ENCODE peak calls at places on chromosome 14, in five cellular contexts. L is esophagus muscularis mucosa, E is breast epithelium, K is transverse colon, H is sigmoid colon. G is an unnamed sample. For H3K4me1, the result is how much of the 10 kb centered on the place peaks cover.

GRCh38 chr14:105119410-105120025 is 49.1 kb downstream of the JAG2 start:
- DNase-seq in E (peak), H (no peak), L (no peak), K (no peak), G (peak)

GRCh38 chr14:66624319-66624937 is 116.5 kb downstream of the GPHN start:
- DNase-seq in H (peak), K (peak), L (no peak), E (no peak), G (no peak)

GRCh38 chr14:36238666-36239363 is 62.3 kb upstream of the PTCSC3 start:
- DNase-seq in L (no peak), E (no peak), H (no peak), K (no peak), G (no peak)

GRCh38 chr14:96086574-96087077 is 47.5 kb downstream of the C14orf132 start:
- DNase-seq in L (no peak), K (no peak), H (peak), E (peak), G (no peak)

GRCh38 chr14:66395300-66395699 is 90.9 kb upstream of the CCDC196 start:
- DNase-seq in E (no peak), K (no peak), H (no peak), L (no peak), G (no peak)

GRCh38 chr14:36605506-36605857 is 23.1 kb upstream of the NKX2-8 start:
- DNase-seq in K (no peak), H (no peak), L (no peak), E (no peak), G (no peak)

GRCh38 chr14:70971588-70971987 is 64.3 kb downstream of the PCNX1 start:
- DNase-seq in K (no peak), L (no peak), H (no peak), E (no peak), G (no peak)

GRCh38 chr14:56708704-56709103 is 101.6 kb downstream of the OTX2 start:
- DNase-seq in K (no peak), L (no peak), E (no peak), H (no peak), G (no peak)

GRCh38 chr14:81831128-81831815 is 297.6 kb upstream of the SEL1L start:
- DNase-seq in H (peak), E (no peak), K (no peak), L (peak), G (no peak)

GRCh38 chr14:98172243-98172778 is 1099.7 kb downstream of the BCL11B start:
- DNase-seq in L (no peak), E (no peak), H (no peak), K (no peak), G (no peak)

GRCh38 chr14:100692859-100693558 is 33.7 kb upstream of the DLK1 start:
- DNase-seq in L (no peak), H (no peak), K (no peak), E (no peak), G (no peak)

GRCh38 chr14:75204106-75204505 is 27.7 kb upstream of the TMED10 start:
- DNase-seq in L (no peak), E (no peak), K (peak), H (no peak), G (no peak)

GRCh38 chr14:42814817-42815216 is 1208.1 kb downstream of the LRFN5 start:
- DNase-seq in K (no peak), L (no peak), H (no peak), E (no peak), G (no peak)

GRCh38 chr14:94600148-94600545 is 12.0 kb upstream of the SERPINA3 start:
- DNase-seq in L (no peak), E (no peak), H (peak), K (no peak), G (no peak)

GRCh38 chr14:67583711-67584644 is 16.1 kb downstream of the PIGH start:
- DNase-seq in E (no peak), H (no peak), L (no peak), K (peak), G (no peak)

GRCh38 chr14:51657762-51658161 is 6.1 kb downstream of the FRMD6 start:
- DNase-seq in K (no peak), H (no peak), L (no peak), E (no peak), G (no peak)

GRCh38 chr14:35687335-35687939 is 121.7 kb downstream of the RALGAPA1 start:
- DNase-seq in E (no peak), L (no peak), K (peak), H (no peak), G (no peak)

GRCh38 chr14:82075566-82075965 is 541.9 kb upstream of the SEL1L start:
- DNase-seq in L (no peak), E (no peak), H (no peak), K (no peak), G (no peak)

GRCh38 chr14:95449131-95449530 is 67.3 kb downstream of the SYNE3 start:
- DNase-seq in H (no peak), K (no peak), L (no peak), E (no peak), G (no peak)

GRCh38 chr14:91204657-91205056 is 39.8 kb downstream of the GPR68 start:
- DNase-seq in E (no peak), H (peak), L (no peak), K (no peak), G (no peak)

GRCh38 chr14:51308872-51309271 is 68.8 kb downstream of the TMX1 start:
- DNase-seq in L (peak), H (no peak), E (no peak), K (no peak), G (no peak)

GRCh38 chr14:34699873-34700621 is 14.3 kb downstream of the CFL2 start:
- DNase-seq in L (no peak), E (no peak), H (no peak), K (no peak), G (no peak)

GRCh38 chr14:105477659-105478623 is 3.3 kb downstream of the CRIP2 start:
- DNase-seq in K (no peak), H (no peak), E (no peak), L (no peak), G (no peak)

GRCh38 chr14:35867280-35867629 is 41.1 kb downstream of the BRMS1L start:
- DNase-seq in K (no peak), H (no peak), E (no peak), L (no peak), G (no peak)

GRCh38 chr14:85531594-85532391 is 1.8 kb downstream of the FLRT2 start:
- DNase-seq in H (peak), L (no peak), E (peak), K (no peak), G (peak)

GRCh38 chr14:101230851-101231550 is 327.5 kb upstream of the RTL1 start:
- DNase-seq in L (no peak), K (no peak), H (no peak), E (no peak), G (peak)

GRCh38 chr14:96309128-96309906 is 53.3 kb downstream of the BDKRB1 start:
- DNase-seq in K (peak), E (no peak), H (no peak), L (no peak), G (no peak)

GRCh38 chr14:95784137-95784536 is 70.2 kb upstream of the TCL1A start:
- DNase-seq in K (no peak), E (no peak), H (no peak), L (no peak), G (no peak)

GRCh38 chr14:89184952-89185351 is 232.1 kb downstream of the FOXN3 start:
- DNase-seq in E (no peak), L (peak), K (no peak), H (no peak), G (no peak)

GRCh38 chr14:37197421-37198272 is at the start of gene MIPOL1:
- DNase-seq in K (peak), L (peak), H (peak), E (peak), G (peak)

DNA sequence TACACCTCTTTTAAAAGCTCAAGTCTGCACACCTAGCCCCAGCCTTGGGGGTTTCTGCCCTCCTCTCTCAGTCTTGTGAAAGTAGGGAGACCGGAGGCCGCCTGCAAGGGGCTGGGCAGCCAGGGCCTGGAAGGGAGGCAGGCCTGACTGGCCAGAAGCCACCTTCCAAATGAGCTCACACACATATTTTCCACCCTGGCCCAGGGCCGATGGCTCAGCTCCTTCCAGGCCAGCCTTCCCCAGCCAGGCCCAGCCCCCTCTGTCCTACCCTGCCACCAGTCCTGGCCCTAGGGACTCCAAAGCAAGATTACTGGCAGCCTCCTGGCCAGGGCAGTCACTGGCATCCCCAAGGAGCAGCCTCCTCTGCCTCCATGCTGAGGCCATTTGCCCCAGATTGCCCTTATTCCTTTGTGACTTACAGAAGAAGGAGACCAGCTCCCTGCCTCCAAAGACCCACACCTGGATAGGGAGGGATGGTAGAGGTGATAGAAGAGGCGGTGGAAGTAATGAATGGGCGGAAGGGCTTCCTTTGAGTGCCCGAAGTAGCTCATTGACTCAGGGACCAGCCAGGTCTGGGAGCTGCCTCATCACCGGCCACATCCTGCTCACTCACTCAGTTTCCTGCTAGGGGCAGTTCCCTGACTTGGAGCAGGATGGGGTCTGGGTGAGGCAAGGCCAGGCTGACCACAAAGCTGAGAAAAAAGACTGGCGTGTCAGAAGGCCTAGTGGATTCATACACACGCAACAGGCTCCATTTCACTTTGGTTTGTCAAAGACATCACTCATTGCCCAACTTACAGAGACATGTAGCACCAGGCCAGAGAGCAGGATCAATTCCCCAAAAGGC is 14.8 kb downstream of the MMP14 start:
- DNase-seq in L (peak), H (peak), K (peak), E (peak), G (peak)
- H3K4me1 ChIP-seq in L (half or more), H (half or more), K (under half), E (under half), G (half or more)

DNA sequence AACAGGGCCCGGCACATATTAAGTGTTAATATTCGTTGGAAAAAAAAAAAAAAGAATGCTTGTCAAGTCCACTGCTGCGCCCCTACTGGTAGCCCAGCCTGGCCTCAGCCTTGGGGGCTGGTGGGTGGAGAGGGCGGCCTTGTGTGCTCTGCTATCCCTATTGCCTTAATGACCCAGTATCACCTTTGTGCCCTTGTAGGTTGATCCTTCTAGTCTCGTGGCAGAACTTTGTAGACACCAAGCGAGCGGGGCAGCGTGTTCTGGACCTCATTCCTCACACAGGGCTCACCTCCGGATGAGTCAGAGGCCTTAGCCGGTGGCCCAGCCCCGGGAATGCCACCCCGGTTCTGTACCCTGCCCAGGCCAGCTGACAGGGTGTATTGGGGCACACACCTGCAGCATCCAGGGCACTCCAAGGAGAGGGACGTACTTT is 1.8 kb upstream of the RCOR1 start:
- DNase-seq in E (no peak), H (no peak), K (peak), L (no peak), G (no peak)
- TF ChIP-seq POLR2A in E (no peak), H (no peak), K (no peak), L (no peak), G (no peak)

DNA sequence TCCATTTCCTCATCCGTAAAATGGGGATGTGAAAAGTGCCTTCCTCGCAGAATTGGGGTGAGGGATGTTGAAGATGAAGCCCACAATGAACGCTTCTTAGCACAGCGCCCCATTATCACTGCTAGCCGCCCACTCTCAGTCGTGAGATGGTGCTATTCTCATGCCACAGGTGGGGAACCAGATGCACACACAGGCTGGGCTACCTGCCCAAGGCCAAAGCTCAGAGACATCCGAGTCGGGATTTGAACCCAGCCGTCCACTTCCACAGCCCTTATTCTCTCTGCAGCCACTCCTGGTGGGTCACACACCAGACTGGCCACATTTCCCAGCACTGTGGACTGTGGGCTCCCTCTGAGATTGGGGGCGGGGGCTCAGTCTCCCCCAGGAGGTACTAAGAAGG is 55.8 kb downstream of the BCL11B start:
- DNase-seq in H (no peak), E (no peak), K (no peak), L (no peak), G (no peak)
- TF ChIP-seq POLR2AphosphoS5 in H (no peak), E (no peak), K (no peak), L (no peak), G (no peak)

DNA sequence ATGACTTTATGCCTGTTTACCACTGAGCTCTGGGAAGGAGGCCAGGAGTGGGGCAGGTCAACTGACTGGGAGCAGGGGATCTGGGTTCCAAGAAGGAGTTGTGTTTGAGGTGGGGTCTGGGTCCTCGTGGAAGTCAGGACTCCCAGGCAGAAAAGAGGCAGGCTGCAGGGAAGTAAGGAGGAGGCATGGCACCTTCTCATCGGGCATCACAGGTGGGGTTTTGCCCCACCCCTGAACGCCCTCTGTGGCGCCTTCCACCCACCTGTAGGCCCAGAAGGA is 386 bp downstream of the LTB4R2 start:
- DNase-seq in K (peak), L (no peak), E (no peak), H (no peak), G (no peak)
- H3K4me1 ChIP-seq in K (under half), L (under half), E (under half), H (under half), G (half or more)

DNA sequence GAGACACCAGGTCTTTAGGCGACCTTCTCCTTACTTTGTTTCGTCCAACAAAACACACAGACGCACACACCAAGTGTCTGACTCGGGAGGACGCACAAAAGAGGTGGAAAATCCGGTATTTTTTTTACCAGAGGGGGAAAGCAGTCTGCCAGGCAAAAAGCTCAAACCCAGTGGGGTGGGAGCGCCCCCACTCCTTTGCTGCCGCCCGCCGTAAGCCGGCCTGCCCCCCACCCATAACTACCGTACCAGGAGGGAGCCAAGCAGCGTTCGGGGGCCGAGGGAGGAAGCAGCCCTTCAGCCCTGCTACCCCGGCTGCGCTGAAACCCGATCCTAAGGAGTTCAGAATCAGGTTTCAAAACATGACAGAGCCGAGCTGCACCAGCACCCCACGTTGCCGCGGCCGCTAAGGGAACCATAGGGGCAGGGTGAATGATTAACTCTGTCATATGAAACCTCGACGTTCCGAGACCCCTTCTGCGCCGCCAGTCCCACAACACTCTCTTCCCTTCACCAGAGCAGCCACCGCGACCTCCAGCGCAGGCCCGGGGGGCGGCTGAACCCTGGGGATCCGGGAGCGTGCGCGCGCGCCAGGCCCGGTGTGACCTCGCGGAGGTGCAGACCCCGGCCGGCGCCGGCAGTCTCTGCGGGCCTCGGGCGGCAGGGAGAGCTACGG is 1.9 kb downstream of the SIX4 start:
- DNase-seq in H (no peak), E (no peak), K (peak), L (no peak), G (no peak)
- TF ChIP-seq POLR2A in H (no peak), E (no peak), K (no peak), L (no peak), G (no peak)

GRCh38 chr14:31894351-31894750 is 182.8 kb upstream of the ARHGAP5 start:
- DNase-seq in H (no peak), E (no peak), L (no peak), K (no peak), G (no peak)
- TF ChIP-seq POLR2AphosphoS5 in H (no peak), E (no peak), L (no peak), K (no peak), G (no peak)

GRCh38 chr14:72880820-72881219 is 13.1 kb downstream of the DPF3 start:
- DNase-seq in E (no peak), K (no peak), H (no peak), L (no peak), G (no peak)
- H3K4me1 ChIP-seq in E (under half), K (under half), H (under half), L (under half), G (under half)

GRCh38 chr14:72683787-72684186 is 210.1 kb downstream of the DPF3 start:
- DNase-seq in H (no peak), E (no peak), K (no peak), L (no peak), G (no peak)

GRCh38 chr14:72685456-72685855 is 208.4 kb downstream of the DPF3 start:
- DNase-seq in H (no peak), E (no peak), K (no peak), L (no peak), G (no peak)

GRCh38 chr14:72686101-72686500 is 207.8 kb downstream of the DPF3 start:
- DNase-seq in L (no peak), H (no peak), E (no peak), K (no peak), G (no peak)

GRCh38 chr14:72688990-72689677 is 204.8 kb downstream of the DPF3 start:
- DNase-seq in E (no peak), L (no peak), H (no peak), K (no peak), G (no peak)

GRCh38 chr14:72686832-72687231 is 207.1 kb downstream of the DPF3 start:
- DNase-seq in H (no peak), L (no peak), E (no peak), K (no peak), G (no peak)
- TF ChIP-seq POLR2A in H (no peak), L (no peak), E (no peak), K (no peak), G (no peak)

G was measured in suprapubic skin.